ENCODE peak calls at places on chromosomes 11 and 22, in four cellular contexts. B is thoracic aorta; A is CD4-positive, alpha-beta memory T cell; V is heart right ventricle. W is an unnamed sample. For H3K27me3 and H3K9me3, the result is how much of the 10 kb centered on the place peaks cover.

GRCh38 chr11:76292583-76293188 is 86.4 kb upstream of the WNT11 start:
- DNase-seq in B (no peak), A (no peak), V (no peak), W (no peak)

GRCh38 chr22:32478994-32479393 is 4.4 kb downstream of the FBXO7 start:
- DNase-seq in B (no peak), A (no peak), V (no peak), W (no peak)

GRCh38 chr22:36218648-36219047 is 17.0 kb upstream of the APOL4 start:
- DNase-seq in B (no peak), A (no peak), V (no peak), W (no peak)

GRCh38 chr11:35088226-35088625 is 50.7 kb upstream of the CD44 start:
- DNase-seq in B (no peak), A (no peak), V (no peak), W (no peak)

GRCh38 chr11:12693485-12694181 is 19.4 kb downstream of the TEAD1 start:
- DNase-seq in B (peak), A (no peak), V (no peak), W (no peak)

GRCh38 chr11:64444838-64445441 is 86.0 kb downstream of the RPS6KA4 start:
- DNase-seq in B (no peak), A (no peak), V (no peak), W (no peak)

GRCh38 chr11:104609297-104609696 is 289.0 kb downstream of the CASP12 start:
- DNase-seq in B (no peak), A (peak), V (no peak), W (no peak)

GRCh38 chr11:35491231-35491871 is 34.1 kb downstream of the PAMR1 start:
- DNase-seq in B (no peak), A (no peak), V (no peak), W (no peak)

GRCh38 chr22:37177221-37177620 is 10.8 kb downstream of the C1QTNF6 start:
- DNase-seq in B (no peak), A (no peak), V (no peak), W (no peak)

GRCh38 chr11:44270403-44271192 is 39.3 kb downstream of the ALX4 start:
- DNase-seq in B (no peak), A (no peak), V (no peak), W (no peak)

GRCh38 chr11:61575886-61576516 is 4.9 kb downstream of the SYT7 start:
- DNase-seq in B (no peak), A (no peak), V (peak), W (no peak)

GRCh38 chr11:62500066-62501035 is 46.3 kb downstream of the AHNAK start:
- DNase-seq in B (no peak), A (no peak), V (no peak), W (no peak)

DNA sequence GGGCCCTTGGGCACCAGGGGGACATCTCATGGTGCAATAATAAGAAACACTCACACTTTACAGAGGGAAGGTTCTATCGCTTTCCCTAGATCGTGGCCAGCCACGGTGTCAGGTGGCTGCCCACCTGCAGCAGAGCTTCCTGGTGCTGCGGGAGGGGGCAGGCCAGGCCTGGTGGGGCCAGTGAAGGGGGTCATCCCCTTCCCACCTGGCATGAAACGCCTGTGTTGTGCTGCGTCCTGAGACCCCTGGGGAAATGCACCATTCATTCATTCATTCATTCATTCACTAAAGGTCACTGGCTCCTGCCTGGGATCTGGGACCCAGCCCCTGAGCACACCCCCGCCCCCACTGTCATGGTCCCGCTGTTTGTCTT is 394 bp upstream of the RHOD start:
- DNase-seq in B (no peak), A (no peak), V (no peak), W (no peak)
- H3K27ac ChIP-seq in B (peak), A (no peak), V (peak), W (peak)

GRCh38 chr11:2142762-2143202 is 3.6 kb upstream of the IGF2 start:
- DNase-seq in B (no peak), A (no peak), V (no peak), W (no peak)
- H3K27me3 ChIP-seq in B (under half), A (under half), V (half or more), W (half or more)

DNA sequence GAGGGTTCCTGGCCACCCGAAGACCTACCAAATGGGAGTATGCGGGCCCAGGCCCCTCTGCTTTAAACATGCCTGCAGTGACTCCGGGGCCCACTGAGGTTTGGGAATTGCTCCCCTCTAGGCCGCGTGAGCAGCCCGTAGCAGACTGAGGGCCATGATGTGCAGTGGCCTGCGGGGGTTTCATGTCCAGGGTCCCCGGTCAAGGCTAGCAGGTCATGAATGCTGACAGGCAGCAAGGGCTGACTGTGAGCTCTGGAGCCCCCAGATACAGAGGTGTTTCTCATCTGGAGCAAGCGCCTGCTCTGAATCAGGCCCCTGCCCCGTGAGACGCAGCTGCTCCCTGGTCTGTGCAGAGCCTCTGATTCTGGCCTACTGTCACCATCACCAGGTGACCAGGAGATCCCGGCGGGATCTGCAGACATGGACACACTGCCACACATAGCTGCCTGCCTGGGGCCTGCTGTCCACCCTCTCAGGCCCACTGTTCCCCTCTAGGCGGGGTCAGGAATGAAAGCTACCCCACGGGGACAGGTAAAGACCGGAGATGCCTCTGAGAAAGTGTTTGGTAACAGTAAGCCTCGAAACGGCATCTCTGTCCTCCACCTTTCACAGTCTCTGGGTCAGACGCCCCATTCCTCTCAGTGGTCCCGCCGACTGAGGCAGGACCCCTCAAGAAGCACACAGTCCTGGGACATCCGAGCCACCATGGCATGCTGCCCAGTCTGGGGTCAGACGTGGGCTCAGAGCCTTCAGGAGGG is 73.3 kb downstream of the PARVB start:
- DNase-seq in B (no peak), A (no peak), V (no peak), W (no peak)
- H3K9me3 ChIP-seq in B (under half), A (under half), V (under half), W (under half)

GRCh38 chr11:10696797-10697620 is 3.5 kb upstream of the IRAG1 start:
- DNase-seq in B (no peak), A (no peak), V (no peak), W (no peak)

GRCh38 chr11:10693509-10694071 is at the start of gene IRAG1:
- DNase-seq in B (peak), A (no peak), V (peak), W (no peak)

GRCh38 chr11:10692716-10693115 is 839 bp downstream of the IRAG1 start:
- DNase-seq in B (no peak), A (no peak), V (no peak), W (no peak)

GRCh38 chr11:10695821-10696220 is 2.3 kb upstream of the IRAG1 start:
- DNase-seq in B (no peak), A (no peak), V (no peak), W (no peak)

DNA sequence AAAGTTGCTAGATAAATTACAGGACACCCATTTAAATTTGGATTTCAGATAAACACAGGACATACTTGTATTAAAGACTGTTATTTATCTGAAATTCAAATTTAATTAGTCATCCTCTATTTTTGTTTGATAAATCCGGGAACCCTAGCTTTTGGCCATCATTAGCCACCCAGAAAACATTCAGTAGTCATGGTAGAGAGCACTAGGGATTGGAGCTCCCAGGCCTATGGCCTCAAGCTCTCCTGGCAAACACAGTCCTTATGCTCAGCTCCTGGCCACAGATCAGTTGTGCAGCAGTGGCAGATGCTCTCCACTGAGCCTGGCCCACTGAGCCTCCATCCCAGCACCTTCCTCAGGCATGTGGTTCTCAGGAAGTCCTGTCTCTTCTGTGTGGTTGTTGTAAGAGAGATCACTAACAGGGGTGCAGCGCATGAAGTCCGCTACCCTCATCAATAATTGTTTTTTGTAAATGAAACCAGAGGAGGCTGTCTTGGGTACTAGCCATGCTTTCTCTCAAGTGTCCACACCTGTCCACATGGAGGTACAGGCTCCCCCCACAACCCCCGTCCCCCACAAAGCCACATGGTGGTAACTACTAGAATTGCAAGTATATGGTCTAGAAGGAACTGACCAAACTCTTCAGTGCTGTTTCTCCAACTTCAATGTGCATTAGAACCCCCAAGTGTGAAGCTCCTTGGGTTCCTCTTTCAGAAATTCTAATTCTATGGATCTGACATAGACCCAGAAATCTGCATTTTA is 1.1 kb upstream of the IRAG1 start:
- DNase-seq in B (no peak), A (no peak), V (no peak), W (no peak)
- H3K27ac ChIP-seq in B (peak), A (no peak), V (no peak), W (peak)

GRCh38 chr22:38834991-38835390 is 8.8 kb downstream of the NPTXR start:
- DNase-seq in B (no peak), A (no peak), V (no peak), W (no peak)
- H3K27me3 ChIP-seq in B (under half), A (under half), V (under half), W (under half)

GRCh38 chr11:81033779-81034550 is 1593.1 kb upstream of the TENM4 start:
- DNase-seq in B (no peak), A (no peak), V (no peak), W (no peak)
- H3K9me3 ChIP-seq in B (under half), A (under half), V (under half), W (under half)

W was measured in esophagus squamous epithelium.